ENCODE peak calls at places on chromosomes 16 and 17, in four cellular contexts. Q, R, W and Y are unnamed samples.
A peak's percentile ranks its signal among the peaks of the same experiment; 100 is the strongest.

GRCh38 chr17:44417553-44417952 is 28.1 kb upstream of the ITGA2B start:
- DNase-seq in Q (no peak), R (no peak), W (peak; percentile 56), Y (no peak)

GRCh38 chr16:74999208-74999682 is 421 bp downstream of the ZNRF1 start:
- DNase-seq in Q (peak; percentile 54), R (no peak), W (peak; percentile 33), Y (no peak)

GRCh38 chr17:81930142-81931125 is 2.9 kb upstream of the MAFG start:
- DNase-seq in Q (no peak), R (no peak), W (no peak), Y (no peak)

GRCh38 chr17:9905902-9906301 is 831 bp upstream of the RCVRN start:
- DNase-seq in Q (no peak), R (peak; percentile 40), W (no peak), Y (no peak)

GRCh38 chr17:51355314-51356083 is 95.2 kb downstream of the UTP18 start:
- DNase-seq in Q (no peak), R (no peak), W (no peak), Y (no peak)

GRCh38 chr17:17818088-17818526 is 18.7 kb downstream of the SREBF1 start:
- DNase-seq in Q (peak; percentile 67), R (no peak), W (peak; percentile 73), Y (peak; percentile 71)

GRCh38 chr17:40121191-40121885 is 433 bp upstream of the MSL1 start:
- DNase-seq in Q (peak; percentile 65), R (peak; percentile 77), W (peak; percentile 49), Y (no peak)

GRCh38 chr16:54576776-54577175 is 290.2 kb upstream of the IRX3 start:
- DNase-seq in Q (no peak), R (no peak), W (no peak), Y (no peak)

GRCh38 chr16:21646721-21647561 is 5.5 kb downstream of the IGSF6 start:
- DNase-seq in Q (no peak), R (no peak), W (no peak), Y (peak; percentile 66)

GRCh38 chr17:79024901-79025737 is 1.1 kb downstream of the C1QTNF1 start:
- DNase-seq in Q (no peak), R (no peak), W (peak; percentile 69), Y (peak; percentile 15)

GRCh38 chr17:6366144-6366755 is 68.7 kb downstream of the AIPL1 start:
- DNase-seq in Q (no peak), R (peak; percentile 18), W (no peak), Y (no peak)

GRCh38 chr17:50397919-50398285 is 579 bp upstream of the LRRC59 start:
- DNase-seq in Q (no peak), R (no peak), W (no peak), Y (no peak)

GRCh38 chr17:13538841-13539411 is 62.8 kb downstream of the HS3ST3A1 start:
- DNase-seq in Q (no peak), R (no peak), W (no peak), Y (no peak)

GRCh38 chr16:85961988-85962915 is 63.3 kb downstream of the IRF8 start:
- DNase-seq in Q (no peak), R (no peak), W (no peak), Y (no peak)

GRCh38 chr17:78736526-78737079 is 45.5 kb downstream of the CYTH1 start:
- DNase-seq in Q (peak; percentile 93), R (peak; percentile 86), W (no peak), Y (peak; percentile 96)

GRCh38 chr17:79892457-79893236 is 53.4 kb upstream of the CBX4 start:
- DNase-seq in Q (peak; percentile 66), R (peak; percentile 35), W (no peak), Y (peak; percentile 93)

GRCh38 chr17:64938925-64939474 is 19.7 kb upstream of the LRRC37A3 start:
- DNase-seq in Q (peak; percentile 80), R (peak; percentile 58), W (peak; percentile 58), Y (peak; percentile 58)

GRCh38 chr17:64706224-64707076 is 44.3 kb upstream of the SMURF2 start:
- DNase-seq in Q (no peak), R (peak; percentile 13), W (no peak), Y (peak; percentile 96)

GRCh38 chr17:73027130-73027741 is 65.3 kb downstream of the SLC39A11 start:
- DNase-seq in Q (no peak), R (no peak), W (no peak), Y (no peak)

GRCh38 chr16:75550211-75550662 is 5.8 kb downstream of the TMEM231 start:
- DNase-seq in Q (no peak), R (peak; percentile 57), W (peak; percentile 22), Y (peak; percentile 90)

GRCh38 chr16:69917739-69918138 is 33.4 kb upstream of the CLEC18A start:
- DNase-seq in Q (peak; percentile 52), R (peak; percentile 87), W (peak; percentile 90), Y (no peak)

GRCh38 chr17:7654832-7655540 is 4.3 kb downstream of the ATP1B2 start:
- DNase-seq in Q (no peak), R (no peak), W (no peak), Y (no peak)

GRCh38 chr16:54402873-54403272 is 116.3 kb upstream of the IRX3 start:
- DNase-seq in Q (no peak), R (no peak), W (no peak), Y (no peak)

GRCh38 chr17:7884581-7885356 is 3.8 kb upstream of the CHD3 start:
- DNase-seq in Q (no peak), R (peak; percentile 32), W (no peak), Y (no peak)

GRCh38 chr16:28277537-28278388 is 14.6 kb upstream of the SBK1 start:
- DNase-seq in Q (peak; percentile 92), R (peak; percentile 91), W (peak; percentile 86), Y (peak; percentile 74)

GRCh38 chr17:77235370-77236080 is 94.8 kb downstream of the SEC14L1 start:
- DNase-seq in Q (peak; percentile 57), R (peak; percentile 44), W (peak; percentile 46), Y (no peak)

DNA sequence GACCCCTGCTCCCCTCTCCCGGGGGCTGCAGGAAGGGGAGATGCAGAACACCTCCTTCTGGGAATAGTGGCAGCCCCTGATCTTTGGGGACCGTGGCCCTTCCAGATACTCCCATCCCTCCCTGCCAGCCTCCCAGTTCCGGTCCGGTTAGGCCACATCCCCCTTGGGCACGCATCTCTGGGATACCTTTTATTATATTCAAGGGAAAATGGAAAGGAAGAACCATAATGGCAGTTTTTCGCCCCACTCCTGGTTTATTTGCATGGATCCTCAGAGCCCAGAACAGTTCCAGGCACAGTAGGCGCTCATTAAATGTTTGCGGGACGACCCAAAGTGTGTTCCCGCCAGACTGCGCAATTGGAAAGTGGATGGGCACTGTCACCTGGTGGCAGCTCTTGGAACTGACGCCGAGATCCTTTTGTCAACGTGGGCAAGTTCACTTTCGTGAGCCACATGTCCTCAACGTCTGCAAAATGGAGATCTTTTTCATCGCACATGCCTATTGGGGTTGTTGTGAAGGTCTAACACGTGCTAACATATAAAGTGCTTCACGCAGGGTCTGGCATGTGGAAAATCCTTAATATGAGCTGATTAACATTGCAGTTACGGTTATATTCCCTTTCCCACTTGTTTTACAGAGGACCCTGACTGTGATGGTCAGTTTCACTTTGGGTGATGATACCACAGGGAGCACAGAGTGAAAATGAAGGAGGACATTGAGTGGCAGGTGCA is 1.6 kb upstream of the GPRC5B start:
- DNase-seq in Q (peak; percentile 73), R (peak; percentile 83), W (peak; percentile 72), Y (peak; percentile 69)
- H3K4me3 ChIP-seq in Q (peak overlapping the region; percentile 64), R (no peak overlapping the region), W (no peak overlapping the region), Y (no peak overlapping the region)

GRCh38 chr16:27239906-27240655 is 28.5 kb downstream of the NSMCE1 start:
- DNase-seq in Q (peak; percentile 19), R (no peak), W (no peak), Y (no peak)

GRCh38 chr16:27242398-27242797 is 26.2 kb downstream of the NSMCE1 start:
- DNase-seq in Q (no peak), R (peak; percentile 7), W (no peak), Y (no peak)

GRCh38 chr16:27240948-27241531 is 27.5 kb downstream of the NSMCE1 start:
- DNase-seq in Q (peak; percentile 38), R (no peak), W (no peak), Y (no peak)

GRCh38 chr16:27242868-27243590 is 25.5 kb downstream of the NSMCE1 start:
- DNase-seq in Q (peak; percentile 66), R (no peak), W (no peak), Y (no peak)

DNA sequence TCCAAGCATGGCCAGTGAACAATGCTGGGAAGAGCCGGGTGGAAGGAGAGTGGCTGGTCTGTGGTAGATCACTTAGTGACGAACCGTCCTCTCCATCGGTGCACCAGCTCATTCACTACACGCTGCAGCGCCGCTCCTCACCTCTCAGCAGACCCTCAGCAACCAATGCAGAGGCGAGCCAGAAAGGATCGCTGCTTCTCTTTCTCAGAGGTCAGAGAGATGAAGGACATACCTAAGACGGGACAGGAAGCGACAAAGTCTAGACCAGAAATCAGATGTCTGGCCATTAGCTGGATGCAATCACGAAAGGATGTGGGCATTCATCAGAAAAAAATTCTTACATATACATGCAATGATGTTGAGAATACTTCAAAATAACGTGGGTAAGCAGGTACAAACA is 26.9 kb downstream of the NSMCE1 start:
- DNase-seq in Q (peak; percentile 19), R (no peak), W (no peak), Y (no peak)
- H3K4me1 ChIP-seq in Q (peaks cover 88% of the 10 kb centered on the region), R (peaks cover 14% of the 10 kb centered on the region), W (peaks cover 30% of the 10 kb centered on the region), Y (no peaks in the 10 kb centered on the region)

GRCh38 chr17:62875296-62875695 is 67.2 kb upstream of the MARCHF10 start:
- DNase-seq in Q (no peak), R (no peak), W (no peak), Y (no peak)
- H3K27ac ChIP-seq in Q (no peak overlapping the region), R (no peak overlapping the region), W (no peak overlapping the region), Y (no peak overlapping the region)

DNA sequence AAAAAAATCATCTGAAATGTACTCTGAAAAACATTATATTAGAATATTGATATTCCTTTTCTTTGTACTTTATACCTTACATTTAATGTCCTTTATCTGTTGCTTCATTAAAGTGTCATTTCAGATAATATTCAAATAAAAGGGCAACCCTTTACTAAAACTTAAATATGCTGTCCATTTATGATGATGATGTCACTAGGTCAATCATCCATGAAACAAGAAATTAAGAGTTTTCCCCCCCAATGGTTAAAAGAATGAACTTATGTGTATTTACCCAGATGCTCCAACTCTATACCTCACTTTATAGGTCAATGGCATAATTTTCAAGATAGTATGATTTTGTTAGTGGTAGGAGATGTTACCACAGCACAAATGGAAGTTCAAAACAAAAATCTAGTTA is 15.3 kb downstream of the APPBP2 start:
- DNase-seq in Q (no peak), R (no peak), W (no peak), Y (no peak)
- H3K4me3 ChIP-seq in Q (no peak overlapping the region), R (no peak overlapping the region), W (no peak overlapping the region), Y (no peak overlapping the region)